ENCODE peak calls at places on chromosomes 13 and 19, in six cellular contexts. J, C, H, W, P and D are unnamed samples.
A peak's percentile ranks its signal among the peaks of the same experiment; 100 is the strongest.

GRCh38 chr13:52925221-52925620 is 76.8 kb upstream of the PCDH8 start:
- DNase-seq in J (no peak), C (no peak), H (peak; percentile 26), W (peak; percentile 67), P (no peak), D (peak; percentile 45)

GRCh38 chr19:56837492-56837891 is 3.0 kb downstream of the PEG3 start:
- DNase-seq in J (no peak), C (peak; percentile 84), H (peak; percentile 90), W (peak; percentile 82), P (peak; percentile 4), D (no peak)

GRCh38 chr13:92260363-92260762 is 861.9 kb downstream of the GPC5 start:
- DNase-seq in J (peak; percentile 22), C (no peak), H (no peak), W (no peak), P (no peak), D (no peak)

GRCh38 chr13:32988588-32989256 is 27.5 kb upstream of the KL start:
- DNase-seq in J (no peak), C (no peak), H (no peak), W (no peak), P (no peak), D (no peak)

GRCh38 chr13:99015606-99016520 is 38.0 kb upstream of the DOCK9 start:
- DNase-seq in J (no peak), C (no peak), H (no peak), W (no peak), P (no peak), D (peak; percentile 44)

GRCh38 chr13:33793726-33794125 is 24.2 kb upstream of the RFC3 start:
- DNase-seq in J (peak; percentile 22), C (no peak), H (no peak), W (no peak), P (no peak), D (no peak)

GRCh38 chr19:10742494-10742893 is 24.6 kb downstream of the DNM2 start:
- DNase-seq in J (no peak), C (no peak), H (peak; percentile 65), W (no peak), P (no peak), D (no peak)

GRCh38 chr19:52778811-52779210 is 7.8 kb downstream of the ZNF600 start:
- DNase-seq in J (peak; percentile 38), C (no peak), H (no peak), W (no peak), P (no peak), D (no peak)

GRCh38 chr19:36051236-36051635 is 2.8 kb downstream of the THAP8 start:
- DNase-seq in J (no peak), C (no peak), H (no peak), W (no peak), P (no peak), D (peak; percentile 43)

GRCh38 chr19:15563325-15563794 is 51.7 kb upstream of the CYP4F8 start:
- DNase-seq in J (peak; percentile 22), C (no peak), H (peak; percentile 62), W (peak; percentile 61), P (no peak), D (no peak)

GRCh38 chr19:48754950-48755645 is at the start of gene FGF21:
- DNase-seq in J (no peak), C (no peak), H (no peak), W (peak; percentile 29), P (peak; percentile 50), D (no peak)

GRCh38 chr13:41019578-41020347 is 647 bp upstream of the ELF1 start:
- DNase-seq in J (no peak), C (no peak), H (no peak), W (no peak), P (no peak), D (no peak)

GRCh38 chr13:46476174-46476573 is 76.8 kb upstream of the LRCH1 start:
- DNase-seq in J (no peak), C (no peak), H (no peak), W (no peak), P (no peak), D (no peak)

GRCh38 chr19:49301165-49301865 is 23.7 kb downstream of the SLC6A16 start:
- DNase-seq in J (peak; percentile 77), C (peak; percentile 69), H (peak; percentile 62), W (peak; percentile 76), P (peak; percentile 27), D (peak; percentile 78)

GRCh38 chr19:54164369-54165068 is 5.0 kb upstream of the LENG1 start:
- DNase-seq in J (no peak), C (no peak), H (peak; percentile 81), W (peak; percentile 82), P (no peak), D (peak; percentile 62)

GRCh38 chr13:100175078-100175802 is 86.3 kb downstream of the PCCA start:
- DNase-seq in J (no peak), C (no peak), H (no peak), W (no peak), P (no peak), D (no peak)

GRCh38 chr13:109704771-109705628 is 81.4 kb downstream of the IRS2 start:
- DNase-seq in J (peak; percentile 74), C (no peak), H (peak; percentile 64), W (peak; percentile 68), P (peak; percentile 45), D (peak; percentile 84)

GRCh38 chr19:51704601-51705000 is 11.5 kb downstream of the SPACA6 start:
- DNase-seq in J (no peak), C (no peak), H (no peak), W (no peak), P (no peak), D (no peak)

GRCh38 chr19:51708811-51709210 is 15.0 kb downstream of the HAS1 start:
- DNase-seq in J (no peak), C (no peak), H (no peak), W (no peak), P (no peak), D (no peak)

GRCh38 chr19:51706885-51707284 is 13.8 kb downstream of the SPACA6 start:
- DNase-seq in J (no peak), C (no peak), H (no peak), W (no peak), P (no peak), D (no peak)

GRCh38 chr19:51703655-51704515 is 10.8 kb downstream of the SPACA6 start:
- DNase-seq in J (peak; percentile 96), C (peak; percentile 95), H (peak; percentile 96), W (peak; percentile 98), P (peak; percentile 84), D (peak; percentile 95)

GRCh38 chr19:51706296-51706695 is 13.2 kb downstream of the SPACA6 start:
- DNase-seq in J (no peak), C (no peak), H (no peak), W (no peak), P (no peak), D (no peak)
- TF ChIP-seq CTCF in J (no peak), C (no peak), H (no peak), W (no peak), P (no peak), D (no peak)

DNA sequence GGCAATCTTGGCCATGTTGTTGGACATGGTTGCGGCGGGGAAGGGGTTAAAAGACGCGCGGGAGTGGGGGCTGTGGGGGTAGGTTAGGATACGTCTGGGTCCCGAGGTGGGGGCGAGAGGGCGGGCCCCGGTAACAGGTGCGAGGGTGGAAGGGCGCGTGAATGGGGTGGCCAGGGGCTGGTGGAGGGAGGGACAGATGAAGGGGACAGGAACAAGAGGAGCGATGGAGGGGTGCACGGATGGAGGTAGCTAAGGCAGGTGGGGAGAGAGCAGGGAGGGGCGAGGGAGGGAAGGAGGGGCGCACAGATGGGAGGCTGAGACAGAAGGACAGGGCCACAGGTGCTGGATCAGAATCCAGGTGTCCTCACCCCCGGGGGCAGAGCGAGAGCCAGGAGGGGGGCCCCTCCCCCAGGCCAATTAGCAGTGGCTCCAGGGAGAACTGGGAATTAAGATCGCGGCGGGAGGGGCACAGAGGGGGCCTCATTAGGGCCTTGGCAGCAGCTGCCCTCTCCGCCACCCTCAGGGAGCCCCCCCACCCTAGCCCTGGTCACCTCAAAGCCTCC is 1.3 kb downstream of the GNG8 start:
- DNase-seq in J (no peak), C (no peak), H (no peak), W (no peak), P (no peak), D (no peak)
- H3K4me3 ChIP-seq in J (no peak overlapping the region), C (peak overlapping the region; percentile 60), H (no peak overlapping the region), W (no peak overlapping the region), P (no peak overlapping the region), D (peak overlapping the region; percentile 20)

GRCh38 chr19:3783660-3784584 is 2.3 kb downstream of the MATK start:
- DNase-seq in J (peak; percentile 36), C (no peak), H (no peak), W (no peak), P (no peak), D (no peak)
- TF ChIP-seq CTCF in J (peak; percentile 14), C (no peak), H (peak; percentile 21), W (peak; percentile 40), P (no peak), D (no peak)

GRCh38 chr19:30297969-30298368 is 74.2 kb upstream of the ZNF536 start:
- DNase-seq in J (no peak), C (no peak), H (no peak), W (no peak), P (no peak), D (no peak)
- H3K4me3 ChIP-seq in J (no peak overlapping the region), C (no peak overlapping the region), H (no peak overlapping the region), W (no peak overlapping the region), P (no peak overlapping the region), D (no peak overlapping the region)

DNA sequence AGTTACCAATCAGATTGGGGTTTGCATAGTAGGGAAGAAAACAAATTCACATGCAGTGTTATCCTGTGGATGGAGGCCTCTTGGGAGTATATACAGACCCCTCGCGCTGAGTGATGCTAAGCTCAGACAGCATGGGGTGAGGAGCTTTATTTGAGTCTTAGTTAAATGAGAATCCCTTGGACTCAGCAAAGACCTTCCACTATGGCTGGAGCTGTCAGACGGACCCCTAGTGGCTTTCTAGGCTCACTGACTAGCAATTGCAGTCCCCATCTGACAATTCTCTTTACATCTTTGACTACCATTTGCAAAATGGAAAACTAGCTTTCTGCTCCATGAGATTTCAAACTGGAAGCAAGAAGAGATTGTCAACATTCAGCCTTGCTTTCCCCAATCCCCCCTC is 90.4 kb downstream of the STOML3 start:
- DNase-seq in J (peak; percentile 11), C (no peak), H (no peak), W (no peak), P (no peak), D (no peak)
- TF ChIP-seq CTCF in J (peak; percentile 39), C (no peak), H (no peak), W (no peak), P (no peak), D (no peak)

GRCh38 chr19:33780251-33780650 is 16.4 kb upstream of the KCTD15 start:
- DNase-seq in J (peak; percentile 58), C (no peak), H (no peak), W (no peak), P (no peak), D (no peak)
- H3K4me3 ChIP-seq in J (no peak overlapping the region), C (no peak overlapping the region), H (no peak overlapping the region), W (no peak overlapping the region), P (no peak overlapping the region), D (no peak overlapping the region)

GRCh38 chr19:8145969-8146368 is 3.4 kb downstream of the FBN3 start:
- DNase-seq in J (peak; percentile 43), C (no peak), H (no peak), W (no peak), P (no peak), D (no peak)
- TF ChIP-seq CTCF in J (no peak), C (no peak), H (no peak), W (no peak), P (no peak), D (no peak)

GRCh38 chr19:46426035-46426505 is 2.7 kb downstream of the PNMA8C start:
- DNase-seq in J (no peak), C (peak; percentile 39), H (no peak), W (no peak), P (no peak), D (no peak)
- H3K4me3 ChIP-seq in J (no peak overlapping the region), C (peak overlapping the region; percentile 79), H (no peak overlapping the region), W (peak overlapping the region; percentile 26), P (no peak overlapping the region), D (peak overlapping the region; percentile 43)